ENCODE peak calls at places on chromosomes 5 and 9, in seven cellular contexts. M, D, T, Z, I, W and K are unnamed samples.

GRCh38 chr5:55231476-55232193 is 1.8 kb downstream of the CCNO start:
- DNase-seq in M (no peak), D (no peak), T (no peak), Z (peak; percentile 59), I (no peak), W (no peak), K (no peak)

GRCh38 chr5:121725450-121725849 is 126.2 kb upstream of the FTMT start:
- DNase-seq in M (no peak), D (no peak), T (no peak), Z (no peak), I (no peak), W (no peak), K (no peak)

GRCh38 chr9:120396418-120396817 is 183.5 kb downstream of the CDK5RAP2 start:
- DNase-seq in M (no peak), D (no peak), T (no peak), Z (no peak), I (no peak), W (peak; percentile 49), K (no peak)

GRCh38 chr9:14277202-14277601 is 36.7 kb downstream of the NFIB start:
- DNase-seq in M (peak; percentile 60), D (peak; percentile 24), T (no peak), Z (no peak), I (no peak), W (peak; percentile 65), K (no peak)

GRCh38 chr5:184461-184860 is 6.8 kb upstream of the LRRC14B start:
- DNase-seq in M (no peak), D (no peak), T (no peak), Z (no peak), I (no peak), W (peak; percentile 38), K (no peak)

GRCh38 chr5:116395178-116395577 is 179.4 kb downstream of the SEMA6A start:
- DNase-seq in M (no peak), D (no peak), T (no peak), Z (no peak), I (no peak), W (no peak), K (no peak)

GRCh38 chr5:68419637-68420452 is 204.3 kb downstream of the PIK3R1 start:
- DNase-seq in M (peak; percentile 41), D (peak; percentile 44), T (no peak), Z (peak; percentile 66), I (no peak), W (no peak), K (no peak)

GRCh38 chr5:80220268-80220897 is 35.5 kb downstream of the SERINC5 start:
- DNase-seq in M (no peak), D (no peak), T (no peak), Z (no peak), I (no peak), W (peak; percentile 40), K (no peak)

GRCh38 chr9:128125575-128126354 is 1.8 kb downstream of the PTGES2 start:
- DNase-seq in M (no peak), D (no peak), T (no peak), Z (no peak), I (no peak), W (no peak), K (no peak)

GRCh38 chr5:174453690-174454089 is 270.7 kb upstream of the MSX2 start:
- DNase-seq in M (no peak), D (no peak), T (no peak), Z (no peak), I (no peak), W (peak; percentile 48), K (no peak)